ENCODE peak calls at places on chromosomes 7 and 10, in eight cellular contexts. H, W, F, D, S, A, V and E are unnamed samples.

GRCh38 chr10:50874723-50875122 is 10.7 kb downstream of the A1CF start:
- DNase-seq in H (no peak), W (no peak), F (no peak), D (no peak), S (no peak), A (no peak), V (no peak), E (no peak)

GRCh38 chr10:88114368-88114767 is 250.9 kb downstream of the PTEN start:
- DNase-seq in H (no peak), W (peak), F (no peak), D (peak), S (no peak), A (no peak), V (no peak), E (peak)

GRCh38 chr7:155788616-155789000 is 23.7 kb downstream of the SHH start:
- DNase-seq in H (no peak), W (peak), F (no peak), D (no peak), S (no peak), A (no peak), V (no peak), E (no peak)

GRCh38 chr7:100673942-100674431 is 447 bp downstream of the GNB2 start:
- DNase-seq in H (peak), W (no peak), F (no peak), D (peak), S (no peak), A (peak), V (no peak), E (no peak)

GRCh38 chr7:40455485-40455884 is 320.7 kb downstream of the SUGCT start:
- DNase-seq in H (no peak), W (no peak), F (no peak), D (no peak), S (no peak), A (no peak), V (no peak), E (no peak)

GRCh38 chr7:69438584-69438983 is 159.7 kb upstream of the AUTS2 start:
- DNase-seq in H (no peak), W (no peak), F (no peak), D (no peak), S (no peak), A (no peak), V (no peak), E (no peak)

GRCh38 chr10:29533696-29534285 is 101.0 kb downstream of the SVIL start:
- DNase-seq in H (no peak), W (peak), F (no peak), D (no peak), S (no peak), A (no peak), V (no peak), E (no peak)

GRCh38 chr7:92631067-92631829 is 41.1 kb upstream of the FAM133B start:
- DNase-seq in H (peak), W (no peak), F (no peak), D (no peak), S (no peak), A (no peak), V (no peak), E (no peak)

GRCh38 chr7:16028651-16029050 is 342.2 kb upstream of the MEOX2 start:
- DNase-seq in H (no peak), W (peak), F (no peak), D (no peak), S (no peak), A (no peak), V (no peak), E (no peak)

GRCh38 chr10:106609466-106609865 is 555.0 kb downstream of the SORCS1 start:
- DNase-seq in H (no peak), W (no peak), F (no peak), D (no peak), S (no peak), A (no peak), V (no peak), E (no peak)

GRCh38 chr10:71221586-71222202 is 9.3 kb downstream of the UNC5B start:
- DNase-seq in H (no peak), W (no peak), F (no peak), D (no peak), S (no peak), A (no peak), V (no peak), E (no peak)

GRCh38 chr10:110075726-110076125 is 67.9 kb downstream of the ADD3 start:
- DNase-seq in H (no peak), W (peak), F (no peak), D (no peak), S (no peak), A (no peak), V (no peak), E (no peak)